ENCODE peak calls at places on chromosomes 2 and 18, in ten cellular contexts. F is GM23338; P is CD8-positive, alpha-beta T cell; B is transverse colon; Q is fibroblast of lung; T is body of pancreas; S is neuronal stem cell; R is left ventricle myocardium inferior; E is AG04449; Y is IMR-90. L is an unnamed sample.

GRCh38 chr2:20434588-20435294 is 12.1 kb upstream of the RHOB start:
- DNase-seq in Q (no peak), P (no peak), R (no peak), E (no peak), F (no peak), Y (no peak), T (no peak), S (no peak), B (peak; percentile 6), L (no peak)

GRCh38 chr2:205079173-205079572 is 533.9 kb downstream of the PARD3B start:
- DNase-seq in Q (no peak), R (no peak), T (no peak), E (no peak), Y (no peak), B (no peak), P (no peak), S (no peak), F (peak; percentile 11), L (no peak)

GRCh38 chr18:24055878-24056277 is 41.3 kb downstream of the TTC39C start:
- DNase-seq in B (no peak), P (no peak), F (no peak), R (no peak), Y (peak; percentile 11), T (no peak), Q (no peak), S (no peak), E (no peak), L (no peak)

GRCh38 chr18:28005164-28005563 is 171.8 kb downstream of the CDH2 start:
- DNase-seq in S (no peak), T (no peak), Y (no peak), R (no peak), B (no peak), Q (no peak), E (no peak), P (no peak), F (peak; percentile 23), L (no peak)

GRCh38 chr2:47561371-47561770 is 158.4 kb downstream of the MSH2 start:
- DNase-seq in Q (no peak), P (no peak), F (no peak), T (no peak), B (no peak), Y (no peak), R (no peak), S (no peak), E (no peak), L (no peak)

GRCh38 chr2:27653397-27653796 is 10.0 kb downstream of the SUPT7L start:
- DNase-seq in B (no peak), R (no peak), F (no peak), S (no peak), Q (peak; percentile 47), Y (peak; percentile 43), T (no peak), P (no peak), E (no peak), L (no peak)

GRCh38 chr2:26283606-26284005 is 38.9 kb downstream of the HADHB start:
- DNase-seq in S (no peak), T (no peak), Y (no peak), B (no peak), F (no peak), Q (no peak), E (no peak), P (no peak), R (no peak), L (no peak)

GRCh38 chr18:55323051-55323994 is 264.7 kb downstream of the TCF4 start:
- DNase-seq in B (no peak), R (no peak), S (no peak), E (no peak), F (peak; percentile 32), Q (peak; percentile 48), Y (peak; percentile 31), P (no peak), T (no peak), L (no peak)

GRCh38 chr2:140472676-140473075 is 1658.1 kb downstream of the LRP1B start:
- DNase-seq in E (no peak), B (no peak), Q (no peak), Y (no peak), P (no peak), S (no peak), T (no peak), F (no peak), R (no peak), L (no peak)

GRCh38 chr2:83143946-83144345 is 1315.1 kb downstream of the SUCLG1 start:
- DNase-seq in Q (no peak), B (no peak), Y (no peak), T (no peak), F (no peak), P (no peak), S (no peak), E (no peak), R (no peak), L (no peak)

GRCh38 chr2:202780514-202781021 is 91.0 kb downstream of the ICA1L start:
- DNase-seq in E (peak; percentile 0), F (no peak), S (no peak), Y (peak; percentile 85), P (no peak), Q (peak; percentile 89), B (no peak), T (no peak), R (no peak), L (peak; percentile 25)

GRCh38 chr2:101617188-101617587 is 80.3 kb upstream of the MAP4K4 start:
- DNase-seq in T (no peak), F (no peak), R (no peak), S (no peak), B (no peak), P (no peak), Y (peak; percentile 89), E (peak; percentile 42), Q (peak; percentile 90), L (peak; percentile 82)

GRCh38 chr2:49068613-49069012 is 85.7 kb downstream of the FSHR start:
- DNase-seq in T (no peak), E (no peak), P (no peak), B (no peak), Q (no peak), Y (no peak), F (no peak), S (no peak), R (no peak), L (no peak)

GRCh38 chr2:69615078-69615630 is 28.4 kb downstream of the AAK1 start:
- DNase-seq in T (no peak), S (no peak), B (no peak), R (no peak), P (no peak), F (no peak), E (no peak), Y (no peak), Q (peak; percentile 39), L (no peak)

DNA sequence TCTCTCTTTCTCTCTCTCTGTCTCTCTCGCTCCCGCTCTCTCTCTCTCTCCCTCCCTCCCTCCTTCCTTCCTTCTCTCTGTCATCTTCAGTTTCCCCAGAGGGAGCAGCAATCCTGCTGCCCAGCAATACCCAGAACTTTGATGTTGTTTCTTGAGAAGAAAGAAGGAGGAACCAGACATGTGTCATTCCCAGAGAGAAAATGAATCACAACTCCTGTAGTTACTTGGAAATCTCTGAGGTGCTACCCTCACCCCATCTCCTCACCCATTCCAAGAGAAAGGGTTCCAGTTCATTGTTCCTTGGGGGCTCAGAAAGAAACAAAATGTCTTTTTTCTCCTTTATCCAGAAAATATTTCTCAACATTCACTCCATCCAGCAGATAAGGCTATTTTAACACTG is 449.1 kb downstream of the TNS1 start:
- DNase-seq in S (no peak), Q (no peak), E (no peak), Y (no peak), T (no peak), B (no peak), R (no peak), F (no peak), P (no peak), L (no peak)
- H3K4me3 ChIP-seq in S (no peak overlapping the region), Q (no peak overlapping the region), E (no peak overlapping the region), Y (no peak overlapping the region), T (no peak overlapping the region), B (no peak overlapping the region), R (no peak overlapping the region), F (no peak overlapping the region), P (no peak overlapping the region), L (no peak overlapping the region)

DNA sequence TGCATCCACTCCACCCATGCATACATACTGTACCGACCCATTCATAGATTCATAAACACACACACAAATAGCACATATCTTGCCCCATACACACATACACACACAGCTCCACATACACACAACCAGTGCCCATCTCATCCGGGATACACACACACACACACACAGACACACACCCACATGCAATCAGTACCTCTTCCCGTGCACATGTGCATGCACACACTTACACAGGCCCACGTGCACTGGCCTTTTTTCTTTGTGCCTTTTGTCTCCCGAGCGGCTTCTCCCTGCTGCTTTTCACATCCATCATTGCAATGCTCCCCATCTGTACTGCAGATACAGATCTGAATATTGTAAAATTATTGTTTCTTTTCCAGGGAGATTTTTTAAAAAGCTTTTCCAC is 393.3 kb downstream of the CTNNA2 start:
- DNase-seq in T (no peak), E (no peak), Y (no peak), Q (no peak), F (no peak), R (no peak), B (no peak), S (no peak), P (no peak), L (no peak)
- H3K4me3 ChIP-seq in T (no peak overlapping the region), E (no peak overlapping the region), Y (no peak overlapping the region), Q (no peak overlapping the region), F (no peak overlapping the region), R (no peak overlapping the region), B (no peak overlapping the region), S (peak overlapping the region; percentile 64), P (no peak overlapping the region), L (no peak overlapping the region)

DNA sequence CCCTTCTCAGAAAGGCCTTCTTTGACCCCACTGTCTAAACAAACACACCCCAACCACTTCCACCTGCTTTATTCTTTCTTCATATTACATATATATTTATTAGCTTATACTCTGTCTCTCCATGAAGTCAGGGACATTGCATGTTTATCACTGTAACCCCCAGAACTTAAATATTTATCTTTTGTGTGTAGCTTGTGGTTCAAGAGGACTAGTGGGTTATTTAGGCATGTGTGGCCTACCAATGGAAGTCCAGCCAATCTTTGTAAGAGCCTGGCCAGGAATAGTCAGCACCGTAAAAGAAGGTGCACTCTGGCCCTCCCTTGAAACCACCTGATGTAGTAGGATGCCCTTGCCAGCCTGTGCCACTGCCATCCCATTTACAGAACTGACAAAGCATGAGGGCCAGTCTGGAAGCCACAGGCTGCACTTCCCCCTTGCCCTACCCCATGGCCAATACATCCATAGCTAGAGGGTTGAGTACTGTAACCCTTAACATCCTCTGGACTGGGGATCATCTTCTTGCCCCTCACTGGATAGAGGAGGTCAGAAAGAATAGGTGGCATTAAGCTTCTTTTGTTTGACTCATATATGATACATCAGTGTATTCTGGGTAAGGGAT is 4.9 kb downstream of the NEMP2 start:
- DNase-seq in S (no peak), Y (peak; percentile 47), T (no peak), B (no peak), E (no peak), Q (peak; percentile 14), R (no peak), P (no peak), F (no peak), L (no peak)
- H3K4me3 ChIP-seq in S (no peak overlapping the region), Y (no peak overlapping the region), T (no peak overlapping the region), B (no peak overlapping the region), E (no peak overlapping the region), Q (no peak overlapping the region), R (no peak overlapping the region), P (no peak overlapping the region), F (no peak overlapping the region), L (no peak overlapping the region)

DNA sequence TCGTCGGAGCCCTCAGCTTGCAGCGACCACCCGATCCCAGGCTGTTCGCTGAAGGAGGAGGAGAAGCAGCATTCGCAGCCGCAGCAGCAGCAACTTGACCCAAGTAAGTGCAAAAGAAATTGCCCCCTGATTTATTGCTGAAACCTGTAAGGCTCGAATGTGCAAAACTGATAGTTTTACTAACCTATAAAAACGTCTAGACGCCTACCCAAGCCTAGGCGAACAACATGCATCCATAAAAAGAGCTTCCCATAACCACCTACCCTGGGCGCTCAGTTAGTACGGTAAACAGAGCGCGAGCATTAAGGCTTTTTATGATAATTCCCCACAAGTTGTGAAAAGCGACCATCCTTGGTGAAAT is 944 bp downstream of the HOXD9 start:
- DNase-seq in T (no peak), R (no peak), S (no peak), P (no peak), E (no peak), F (no peak), Q (no peak), Y (no peak), B (no peak), L (no peak)
- H3K4me3 ChIP-seq in T (no peak overlapping the region), R (peak overlapping the region; percentile 61), S (no peak overlapping the region), P (no peak overlapping the region), E (peak overlapping the region; percentile 63), F (peak overlapping the region; percentile 53), Q (no peak overlapping the region), Y (no peak overlapping the region), B (peak overlapping the region; percentile 55), L (peak overlapping the region; percentile 47)